ENCODE peak calls at places on chromosomes 1 and 21, in four cellular contexts. One of them, this sample, is unnamed.

GRCh38 chr21:31898898-31899630 is 26.2 kb downstream of the HUNK start:
- DNase-seq in A549: no peak
- DNase-seq in astrocyte: no peak
- DNase-seq in brain microvascular endothelial cell: no peak
- DNase-seq in this sample: no peak

GRCh38 chr21:28516996-28517592 is 475.6 kb downstream of the LTN1 start:
- DNase-seq in astrocyte: peak
- DNase-seq in brain microvascular endothelial cell: peak
- DNase-seq in A549: peak
- DNase-seq in this sample: no peak

GRCh38 chr1:117312453-117313138 is 54.7 kb upstream of the MAN1A2 start:
- DNase-seq in brain microvascular endothelial cell: peak
- DNase-seq in A549: peak
- DNase-seq in astrocyte: peak
- DNase-seq in this sample: peak

GRCh38 chr1:3922201-3922725 is 22.2 kb upstream of the C1orf174 start:
- DNase-seq in astrocyte: no peak
- DNase-seq in A549: no peak
- DNase-seq in brain microvascular endothelial cell: no peak
- DNase-seq in this sample: no peak

GRCh38 chr1:213996320-213997022 is 8.7 kb downstream of the PROX1 start:
- DNase-seq in A549: no peak
- DNase-seq in brain microvascular endothelial cell: no peak
- DNase-seq in astrocyte: no peak
- DNase-seq in this sample: no peak

GRCh38 chr1:31615939-31616338 is 1.6 kb upstream of the HCRTR1 start:
- DNase-seq in brain microvascular endothelial cell: no peak
- DNase-seq in A549: no peak
- DNase-seq in astrocyte: no peak
- DNase-seq in this sample: no peak

GRCh38 chr1:157965584-157965983 is 27.9 kb upstream of the KIRREL1 start:
- DNase-seq in brain microvascular endothelial cell: no peak
- DNase-seq in A549: peak
- DNase-seq in astrocyte: no peak
- DNase-seq in this sample: no peak

GRCh38 chr1:197465528-197466205 is 197.6 kb downstream of the CRB1 start:
- DNase-seq in brain microvascular endothelial cell: no peak
- DNase-seq in A549: no peak
- DNase-seq in astrocyte: no peak
- DNase-seq in this sample: no peak

GRCh38 chr1:2076826-2077225 is 26.6 kb downstream of the PRKCZ start:
- DNase-seq in A549: no peak
- DNase-seq in brain microvascular endothelial cell: no peak
- DNase-seq in astrocyte: no peak
- DNase-seq in this sample: no peak

GRCh38 chr1:225848044-225848955 is 33.9 kb downstream of the TMEM63A start:
- DNase-seq in brain microvascular endothelial cell: peak
- DNase-seq in astrocyte: no peak
- DNase-seq in A549: no peak
- DNase-seq in this sample: no peak

GRCh38 chr1:183807549-183808168 is 2.7 kb downstream of the RGL1 start:
- DNase-seq in A549: no peak
- DNase-seq in brain microvascular endothelial cell: peak
- DNase-seq in astrocyte: peak
- DNase-seq in this sample: peak

GRCh38 chr21:34042735-34043134 is 30.6 kb upstream of the MRPS6 start:
- DNase-seq in brain microvascular endothelial cell: no peak
- DNase-seq in A549: no peak
- DNase-seq in astrocyte: no peak
- DNase-seq in this sample: no peak

GRCh38 chr21:17783003-17783402 is 36.2 kb downstream of the C21orf91 start:
- DNase-seq in A549: no peak
- DNase-seq in brain microvascular endothelial cell: no peak
- DNase-seq in astrocyte: no peak
- DNase-seq in this sample: no peak

GRCh38 chr1:7620196-7620595 is 150.9 kb upstream of the VAMP3 start:
- DNase-seq in astrocyte: no peak
- DNase-seq in A549: no peak
- DNase-seq in brain microvascular endothelial cell: no peak
- DNase-seq in this sample: no peak

GRCh38 chr1:117215019-117215418 is 4.3 kb upstream of the VTCN1 start:
- DNase-seq in brain microvascular endothelial cell: no peak
- DNase-seq in A549: no peak
- DNase-seq in astrocyte: no peak
- DNase-seq in this sample: no peak

GRCh38 chr1:39695011-39695410 is 3.8 kb upstream of the HPCAL4 start:
- DNase-seq in brain microvascular endothelial cell: no peak
- DNase-seq in A549: no peak
- DNase-seq in astrocyte: no peak
- DNase-seq in this sample: peak
- TF ChIP-seq CTCF in brain microvascular endothelial cell: no peak
- TF ChIP-seq CTCF in A549: no peak
- TF ChIP-seq CTCF in astrocyte: no peak
- TF ChIP-seq CTCF in this sample: no peak

GRCh38 chr1:53979712-53980450 is 33.7 kb downstream of the LRRC42 start:
- DNase-seq in brain microvascular endothelial cell: no peak
- DNase-seq in A549: no peak
- DNase-seq in astrocyte: no peak
- DNase-seq in this sample: no peak

GRCh38 chr1:53982762-53983101 is 35.3 kb downstream of the LDLRAD1 start:
- DNase-seq in astrocyte: no peak
- DNase-seq in A549: no peak
- DNase-seq in brain microvascular endothelial cell: no peak
- DNase-seq in this sample: no peak

GRCh38 chr1:53981220-53981619 is 35.1 kb downstream of the LRRC42 start:
- DNase-seq in astrocyte: no peak
- DNase-seq in A549: no peak
- DNase-seq in brain microvascular endothelial cell: peak
- DNase-seq in this sample: no peak

GRCh38 chr1:53984701-53985100 is 33.3 kb downstream of the LDLRAD1 start:
- DNase-seq in brain microvascular endothelial cell: no peak
- DNase-seq in A549: no peak
- DNase-seq in astrocyte: no peak
- DNase-seq in this sample: no peak

GRCh38 chr1:53982034-53982761 is 35.8 kb downstream of the LDLRAD1 start:
- DNase-seq in astrocyte: peak
- DNase-seq in brain microvascular endothelial cell: peak
- DNase-seq in A549: no peak
- DNase-seq in this sample: peak
- H3K4me3 ChIP-seq in astrocyte: peak
- H3K4me3 ChIP-seq in brain microvascular endothelial cell: peak
- H3K4me3 ChIP-seq in A549: no peak
- H3K4me3 ChIP-seq in this sample: peak

GRCh38 chr1:152546704-152547103 is 19.9 kb downstream of the LCE3E start:
- DNase-seq in brain microvascular endothelial cell: no peak
- DNase-seq in A549: no peak
- DNase-seq in astrocyte: no peak
- DNase-seq in this sample: no peak

GRCh38 chr1:152539901-152540300 is 25.6 kb downstream of the CRCT1 start:
- DNase-seq in A549: peak
- DNase-seq in brain microvascular endothelial cell: no peak
- DNase-seq in astrocyte: no peak
- DNase-seq in this sample: no peak

DNA sequence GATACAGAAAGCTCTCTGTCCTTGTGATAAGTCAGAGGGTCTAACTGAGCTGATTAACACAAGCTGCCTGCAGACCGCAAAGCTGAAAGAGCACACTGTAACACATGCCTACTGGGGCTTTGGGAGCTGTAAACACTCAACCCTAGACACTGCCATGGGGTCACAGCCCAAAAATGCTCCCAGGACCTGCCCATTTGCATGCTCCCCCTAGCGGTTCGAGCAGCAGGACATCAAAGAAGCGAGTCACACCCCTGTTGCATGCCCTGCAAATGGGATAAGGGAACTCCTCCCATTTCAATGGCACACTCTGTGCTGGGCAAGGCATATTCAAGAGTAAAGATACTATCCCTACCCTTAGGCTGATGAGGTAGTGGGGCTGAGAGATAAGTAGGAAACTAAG is 22.8 kb downstream of the LCE3E start:
- DNase-seq in brain microvascular endothelial cell: no peak
- DNase-seq in astrocyte: no peak
- DNase-seq in A549: peak
- DNase-seq in this sample: no peak
- TF ChIP-seq CTCF in brain microvascular endothelial cell: no peak
- TF ChIP-seq CTCF in astrocyte: no peak
- TF ChIP-seq CTCF in A549: peak
- TF ChIP-seq CTCF in this sample: peak

DNA sequence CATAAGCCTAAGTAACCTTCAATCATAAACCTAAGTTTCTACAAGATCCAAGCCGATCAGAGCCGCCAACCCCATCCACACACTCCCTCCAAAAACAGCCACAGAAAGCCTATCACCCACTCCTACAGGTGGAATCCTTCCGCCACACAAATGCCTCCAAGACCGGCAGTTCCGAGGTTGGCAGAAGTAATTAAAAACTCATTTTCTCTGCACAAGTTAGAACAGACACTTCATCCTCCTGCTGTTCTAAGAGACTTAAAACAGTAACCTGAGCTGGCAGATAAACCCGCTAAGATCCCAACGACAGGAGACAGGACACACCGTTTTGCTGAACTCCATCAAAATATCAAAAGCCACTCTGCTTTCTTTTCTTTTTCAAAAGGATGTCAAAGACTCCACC is 2.8 kb downstream of the SSBP3 start:
- DNase-seq in astrocyte: no peak
- DNase-seq in A549: no peak
- DNase-seq in brain microvascular endothelial cell: no peak
- DNase-seq in this sample: no peak
- H3K4me3 ChIP-seq in astrocyte: peak
- H3K4me3 ChIP-seq in A549: no peak
- H3K4me3 ChIP-seq in brain microvascular endothelial cell: peak
- H3K4me3 ChIP-seq in this sample: no peak

DNA sequence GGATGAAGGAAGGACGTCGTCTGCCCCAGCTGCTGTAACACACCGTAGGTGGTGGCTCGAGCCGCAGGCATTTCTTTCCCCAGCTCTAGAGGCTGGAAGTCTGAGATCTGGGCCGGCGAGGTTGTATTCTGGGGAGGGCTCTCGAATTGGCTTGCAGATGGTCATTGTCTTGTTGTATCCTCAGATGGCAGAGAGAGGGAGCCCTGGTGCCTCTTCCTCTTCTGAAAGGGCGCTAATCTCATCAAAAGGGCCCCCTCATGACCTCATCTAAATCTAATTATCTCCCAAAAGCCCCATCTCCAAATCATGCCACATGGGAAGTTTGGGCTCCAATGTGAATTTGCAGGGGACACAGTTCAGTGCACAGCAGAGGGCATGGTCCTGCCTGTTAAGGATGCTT is 109.0 kb downstream of the SIK1 start:
- DNase-seq in A549: no peak
- DNase-seq in brain microvascular endothelial cell: no peak
- DNase-seq in astrocyte: no peak
- DNase-seq in this sample: no peak
- TF ChIP-seq CTCF in A549: no peak
- TF ChIP-seq CTCF in brain microvascular endothelial cell: peak
- TF ChIP-seq CTCF in astrocyte: no peak
- TF ChIP-seq CTCF in this sample: no peak

GRCh38 chr21:29538115-29538514 is 239.4 kb downstream of the BACH1 start:
- DNase-seq in A549: no peak
- DNase-seq in brain microvascular endothelial cell: peak
- DNase-seq in astrocyte: peak
- DNase-seq in this sample: peak
- H3K4me3 ChIP-seq in A549: no peak
- H3K4me3 ChIP-seq in brain microvascular endothelial cell: no peak
- H3K4me3 ChIP-seq in astrocyte: no peak
- H3K4me3 ChIP-seq in this sample: no peak

This sample was measured in fibroblast of the aortic adventitia.